ENCODE peak calls at places on chromosomes 12 and 14, in six cellular contexts. U is RWPE2, A is heart right ventricle, P is fibroblast of lung, W is mammary epithelial cell, O is astrocyte of the spinal cord. C is an unnamed sample.

GRCh38 chr12:67509987-67510386 is 138.6 kb upstream of the DYRK2 start:
- DNase-seq in P (peak; percentile 22), U (no peak), A (no peak), O (peak; percentile 9), W (no peak), C (no peak)

GRCh38 chr14:55701638-55702037 is 121.6 kb downstream of the KTN1 start:
- DNase-seq in W (peak; percentile 82), P (peak; percentile 5), O (peak; percentile 43), A (no peak), U (no peak), C (no peak)

GRCh38 chr14:100827751-100828447 is 2.0 kb downstream of the MEG3 start:
- DNase-seq in W (peak; percentile 20), O (peak; percentile 76), U (no peak), A (no peak), P (peak; percentile 77), C (peak; percentile 59)

GRCh38 chr12:64480148-64480547 is 28.2 kb downstream of the TBK1 start:
- DNase-seq in A (no peak), P (peak; percentile 35), W (no peak), O (no peak), U (no peak), C (no peak)

GRCh38 chr12:49232940-49233841 is 31.7 kb upstream of the TUBA1C start:
- DNase-seq in P (peak; percentile 52), A (peak; percentile 76), U (no peak), O (peak; percentile 61), W (no peak), C (no peak)

GRCh38 chr12:61521258-61521657 is 738.9 kb upstream of the USP15 start:
- DNase-seq in U (no peak), A (no peak), W (no peak), O (no peak), P (no peak), C (no peak)

GRCh38 chr12:66683073-66683472 is 4.2 kb upstream of the GRIP1 start:
- DNase-seq in O (no peak), P (no peak), U (no peak), A (no peak), W (no peak), C (no peak)

GRCh38 chr14:54532111-54533012 is 22.7 kb downstream of the CGRRF1 start:
- DNase-seq in P (no peak), U (no peak), O (no peak), A (no peak), W (no peak), C (no peak)

GRCh38 chr14:33457021-33457420 is 493.9 kb downstream of the EGLN3 start:
- DNase-seq in W (peak; percentile 50), O (no peak), P (no peak), U (no peak), A (no peak), C (no peak)

GRCh38 chr12:125533434-125534029 is 468.3 kb downstream of the AACS start:
- DNase-seq in W (no peak), P (no peak), U (no peak), O (peak; percentile 4), A (peak; percentile 19), C (no peak)

GRCh38 chr14:61426048-61426447 is 104.7 kb downstream of the PRKCH start:
- DNase-seq in W (peak; percentile 76), U (no peak), O (no peak), A (no peak), P (no peak), C (no peak)

DNA sequence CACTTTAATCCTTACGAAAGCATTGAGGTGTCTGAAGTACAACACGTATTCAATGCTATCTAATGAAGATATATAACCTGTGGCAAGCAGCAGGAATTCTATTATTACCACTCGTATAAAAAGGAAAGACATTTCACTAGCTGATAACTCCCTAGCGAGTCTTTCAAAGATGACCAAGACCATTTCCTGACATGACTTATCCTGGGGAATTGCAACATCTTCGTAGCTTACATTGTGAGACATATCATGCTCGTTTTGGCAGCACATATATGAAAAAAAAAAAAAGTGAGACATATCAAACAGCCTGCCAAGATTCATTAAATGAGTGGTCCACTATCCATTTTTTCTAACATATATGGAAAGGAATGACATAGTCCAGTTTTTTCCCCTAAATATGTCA is 337.0 kb downstream of the FSCB start:
- DNase-seq in P (peak; percentile 23), O (no peak), A (no peak), U (no peak), W (no peak), C (no peak)
- TF ChIP-seq CTCF in P (no peak), O (no peak), A (no peak), U (no peak), W (no peak), C (no peak)

DNA sequence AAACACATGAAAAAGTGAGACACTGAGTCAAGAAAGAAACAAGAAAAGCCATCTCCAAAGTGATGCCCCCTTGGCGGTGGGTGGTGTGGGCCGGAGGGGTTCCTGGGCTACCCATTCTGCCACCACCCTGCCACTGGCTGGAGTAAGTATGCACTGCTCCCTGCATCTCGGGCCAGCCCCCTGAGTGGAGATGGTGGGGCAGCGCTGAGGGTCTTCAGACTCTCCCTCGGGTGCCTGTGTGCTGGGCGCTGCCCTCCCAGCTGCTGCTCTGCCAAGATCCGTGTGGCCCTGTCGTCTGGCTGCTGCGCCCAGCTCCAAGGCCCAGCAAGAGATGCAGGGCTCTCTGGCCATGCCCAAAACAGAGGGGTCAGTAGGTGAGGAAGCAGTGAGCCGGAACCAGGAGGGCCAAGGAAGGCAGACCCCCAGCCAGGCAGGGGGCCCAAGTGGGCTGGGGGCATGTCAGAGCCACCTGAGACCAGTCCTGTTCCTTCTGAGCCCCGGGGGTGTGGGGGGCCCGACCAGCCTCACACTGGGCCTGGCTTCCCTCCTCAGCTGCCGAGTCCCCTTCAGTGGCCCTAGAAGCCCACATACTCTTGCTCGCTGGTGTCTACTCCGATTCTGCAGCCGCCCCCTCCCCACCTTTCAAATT is 5.2 kb downstream of the GPR132 start:
- DNase-seq in O (no peak), U (no peak), W (no peak), A (no peak), P (no peak), C (no peak)
- H3K4me3 ChIP-seq in O (no peak overlapping the region), U (no peak overlapping the region), W (no peak overlapping the region), A (no peak overlapping the region), P (no peak overlapping the region), C (no peak overlapping the region)

DNA sequence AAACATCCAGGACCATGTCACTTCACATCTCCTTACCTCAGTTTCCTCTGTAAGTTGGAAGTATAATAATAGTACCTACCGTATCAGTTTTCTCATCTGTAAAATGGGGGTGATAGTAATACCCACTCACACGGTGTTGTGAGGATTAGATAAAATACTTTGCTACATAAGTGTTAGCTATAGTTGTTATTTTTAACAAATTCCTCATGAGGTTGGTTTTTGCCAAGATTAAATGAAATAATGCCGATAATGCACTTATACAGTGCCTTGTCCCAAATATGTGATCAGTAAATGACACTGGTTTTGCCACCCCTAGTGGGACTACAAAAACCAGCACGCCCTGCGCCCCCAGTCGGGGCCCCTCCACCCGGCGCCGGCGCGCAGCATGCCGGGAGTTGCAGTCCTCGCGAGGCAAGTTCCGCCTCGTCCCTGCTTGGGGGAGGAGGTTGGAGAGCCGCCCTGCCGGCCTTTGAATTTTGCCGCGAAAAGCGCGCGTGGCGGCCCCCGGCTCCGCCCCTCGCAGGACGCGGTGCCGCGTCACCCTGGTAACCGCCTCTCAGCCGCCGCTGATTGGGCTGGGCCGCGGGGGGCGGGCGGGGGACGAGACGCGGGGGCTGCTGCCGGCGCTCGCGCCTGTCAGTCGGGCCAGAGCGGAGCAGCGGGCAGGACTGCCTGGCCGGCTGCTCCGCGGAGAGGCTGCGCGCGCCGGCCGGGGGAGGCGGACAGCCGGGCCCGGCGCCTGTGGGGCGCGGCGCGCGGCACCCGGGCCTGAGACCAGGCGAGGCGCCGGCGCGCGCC is at the start of gene FAM222A:
- DNase-seq in W (peak; percentile 95), P (peak; percentile 95), A (peak; percentile 99), O (peak; percentile 98), U (peak; percentile 93), C (peak; percentile 71)
- TF ChIP-seq CTCF in W (no peak), P (no peak), A (peak; percentile 44), O (no peak), U (no peak), C (no peak)

GRCh38 chr14:20802341-20803084 is at the start of gene RNASE1:
- DNase-seq in U (no peak), O (no peak), W (no peak), A (no peak), P (no peak), C (no peak)
- H3K4me3 ChIP-seq in U (no peak within 1 kb of the TSS), O (no peak within 1 kb of the TSS), W (no peak within 1 kb of the TSS), A (peak within 1 kb of the TSS; percentile 63), P (no peak within 1 kb of the TSS), C (no peak within 1 kb of the TSS)

DNA sequence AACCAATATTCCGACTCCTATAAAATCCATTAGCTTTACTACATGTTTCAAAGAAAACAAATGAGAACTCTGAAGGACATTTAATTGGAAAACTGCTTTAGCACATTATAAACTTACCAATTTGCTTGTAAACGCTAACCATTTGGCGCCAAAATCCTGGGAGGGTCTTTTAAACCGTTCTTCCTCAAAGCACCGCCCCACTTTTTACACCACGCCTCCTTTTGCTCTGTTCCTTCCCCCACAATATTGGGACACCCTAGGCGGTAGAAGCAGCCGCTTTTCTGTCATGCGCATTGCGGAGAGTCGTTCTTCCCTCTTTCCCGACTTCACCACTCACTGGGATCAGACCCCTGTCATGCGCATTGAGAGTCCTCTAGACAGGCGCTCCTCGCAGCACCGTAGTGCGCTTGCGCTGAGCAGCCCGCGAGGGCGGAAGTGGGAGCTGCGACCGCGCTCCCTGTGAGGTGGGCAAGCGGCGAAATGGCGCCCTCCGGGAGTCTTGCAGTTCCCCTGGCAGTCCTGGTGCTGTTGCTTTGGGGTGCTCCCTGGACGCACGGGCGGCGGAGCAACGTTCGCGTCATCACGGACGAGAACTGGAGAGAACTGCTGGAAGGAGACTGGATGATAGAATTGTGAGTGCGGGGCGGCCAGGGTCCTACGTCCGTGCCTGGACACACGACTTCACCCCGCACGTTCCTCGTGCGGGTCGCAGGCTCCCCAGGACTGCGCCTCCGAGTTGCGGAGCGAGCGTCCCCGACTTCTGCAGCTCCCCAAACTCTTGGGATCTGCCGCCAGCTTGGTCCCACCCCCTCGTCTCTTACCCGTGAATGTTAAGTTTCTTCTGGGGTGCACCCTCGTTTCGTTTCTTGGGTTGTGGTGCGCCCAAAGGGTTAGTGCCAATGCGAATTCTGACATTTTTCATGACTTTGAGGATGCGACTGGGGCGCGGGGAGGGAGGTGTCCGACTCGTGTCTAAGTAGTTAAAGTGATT is at the start of gene TMX1:
- DNase-seq in A (peak; percentile 94), W (peak; percentile 98), P (peak; percentile 99), U (peak; percentile 99), O (peak; percentile 98), C (peak; percentile 92)
- TF ChIP-seq CTCF in A (no peak), W (no peak), P (no peak), U (no peak), O (no peak), C (no peak)